ENCODE peak calls at places on chromosome 5, in seven cellular contexts. One of them, this sample, is unnamed. For H3K9me3, the result is how much of the 10 kb centered on the place peaks cover.

GRCh38 chr5:55771175-55771655 is 33.4 kb downstream of the DDX4 start:
- DNase-seq in breast epithelium: no peak
- DNase-seq in pancreas: no peak
- DNase-seq in psoas muscle: no peak
- DNase-seq in testis: no peak
- DNase-seq in tibial nerve: no peak
- DNase-seq in A549: no peak
- DNase-seq in this sample: no peak

GRCh38 chr5:139451878-139452660 is 10.5 kb downstream of the ECSCR start:
- DNase-seq in breast epithelium: no peak
- DNase-seq in pancreas: no peak
- DNase-seq in psoas muscle: no peak
- DNase-seq in testis: no peak
- DNase-seq in tibial nerve: no peak
- DNase-seq in A549: no peak
- DNase-seq in this sample: no peak

GRCh38 chr5:128684951-128685350 is 146.9 kb upstream of the FBN2 start:
- DNase-seq in breast epithelium: no peak
- DNase-seq in pancreas: no peak
- DNase-seq in psoas muscle: no peak
- DNase-seq in testis: no peak
- DNase-seq in tibial nerve: no peak
- DNase-seq in A549: no peak
- DNase-seq in this sample: no peak

GRCh38 chr5:170200876-170201275 is 31.9 kb upstream of the C5orf58 start:
- DNase-seq in breast epithelium: no peak
- DNase-seq in pancreas: no peak
- DNase-seq in psoas muscle: no peak
- DNase-seq in testis: no peak
- DNase-seq in tibial nerve: no peak
- DNase-seq in A549: no peak
- DNase-seq in this sample: no peak

GRCh38 chr5:131986161-131986912 is 25.1 kb downstream of the ACSL6 start:
- DNase-seq in breast epithelium: no peak
- DNase-seq in pancreas: no peak
- DNase-seq in psoas muscle: no peak
- DNase-seq in testis: no peak
- DNase-seq in tibial nerve: no peak
- DNase-seq in A549: no peak
- DNase-seq in this sample: no peak

GRCh38 chr5:2658421-2658820 is 93.1 kb downstream of the IRX2 start:
- DNase-seq in breast epithelium: no peak
- DNase-seq in pancreas: no peak
- DNase-seq in psoas muscle: no peak
- DNase-seq in testis: no peak
- DNase-seq in tibial nerve: no peak
- DNase-seq in A549: no peak
- DNase-seq in this sample: no peak

GRCh38 chr5:53825016-53825415 is 264.6 kb downstream of the NDUFS4 start:
- DNase-seq in breast epithelium: no peak
- DNase-seq in pancreas: no peak
- DNase-seq in psoas muscle: no peak
- DNase-seq in testis: no peak
- DNase-seq in tibial nerve: no peak
- DNase-seq in A549: no peak
- DNase-seq in this sample: no peak

GRCh38 chr5:1536298-1537165 is 12.8 kb upstream of the LPCAT1 start:
- DNase-seq in breast epithelium: peak
- DNase-seq in pancreas: no peak
- DNase-seq in psoas muscle: peak
- DNase-seq in testis: peak
- DNase-seq in tibial nerve: peak
- DNase-seq in A549: no peak
- DNase-seq in this sample: peak

GRCh38 chr5:139655727-139656271 is 7.7 kb downstream of the CXXC5 start:
- DNase-seq in breast epithelium: peak
- DNase-seq in pancreas: peak
- DNase-seq in psoas muscle: peak
- DNase-seq in testis: no peak
- DNase-seq in tibial nerve: no peak
- DNase-seq in A549: peak
- DNase-seq in this sample: no peak

GRCh38 chr5:100130307-100130706 is 404.9 kb upstream of the FAM174A start:
- DNase-seq in breast epithelium: no peak
- DNase-seq in pancreas: no peak
- DNase-seq in psoas muscle: no peak
- DNase-seq in testis: no peak
- DNase-seq in tibial nerve: no peak
- DNase-seq in A549: no peak
- DNase-seq in this sample: no peak

GRCh38 chr5:76849767-76850291 is at the start of gene S100Z:
- DNase-seq in breast epithelium: no peak
- DNase-seq in pancreas: no peak
- DNase-seq in psoas muscle: no peak
- DNase-seq in testis: no peak
- DNase-seq in tibial nerve: no peak
- DNase-seq in A549: no peak
- DNase-seq in this sample: peak

GRCh38 chr5:39650234-39650816 is 225.5 kb upstream of the DAB2 start:
- DNase-seq in breast epithelium: no peak
- DNase-seq in pancreas: no peak
- DNase-seq in psoas muscle: no peak
- DNase-seq in testis: no peak
- DNase-seq in tibial nerve: no peak
- DNase-seq in A549: no peak
- DNase-seq in this sample: no peak

GRCh38 chr5:28896949-28897348 is 1858.6 kb upstream of the CDH9 start:
- DNase-seq in breast epithelium: no peak
- DNase-seq in pancreas: no peak
- DNase-seq in psoas muscle: no peak
- DNase-seq in testis: no peak
- DNase-seq in tibial nerve: no peak
- DNase-seq in A549: peak
- DNase-seq in this sample: no peak

GRCh38 chr5:23523998-23524397 is 16.6 kb downstream of the PRDM9 start:
- DNase-seq in breast epithelium: no peak
- DNase-seq in pancreas: no peak
- DNase-seq in psoas muscle: no peak
- DNase-seq in testis: no peak
- DNase-seq in tibial nerve: no peak
- DNase-seq in A549: no peak
- DNase-seq in this sample: no peak

GRCh38 chr5:53601570-53601969 is 41.1 kb downstream of the NDUFS4 start:
- DNase-seq in breast epithelium: no peak
- DNase-seq in pancreas: no peak
- DNase-seq in psoas muscle: no peak
- DNase-seq in testis: no peak
- DNase-seq in tibial nerve: no peak
- DNase-seq in A549: peak
- DNase-seq in this sample: no peak

GRCh38 chr5:95969646-95970358 is 8.2 kb upstream of the ELL2 start:
- DNase-seq in breast epithelium: no peak
- DNase-seq in pancreas: no peak
- DNase-seq in psoas muscle: no peak
- DNase-seq in testis: no peak
- DNase-seq in tibial nerve: no peak
- DNase-seq in A549: no peak
- DNase-seq in this sample: no peak

GRCh38 chr5:75551471-75551870 is 39.8 kb downstream of the POLK start:
- DNase-seq in breast epithelium: no peak
- DNase-seq in pancreas: no peak
- DNase-seq in psoas muscle: no peak
- DNase-seq in testis: no peak
- DNase-seq in tibial nerve: no peak
- DNase-seq in A549: no peak
- DNase-seq in this sample: no peak

GRCh38 chr5:94544031-94544650 is 74.3 kb downstream of the KIAA0825 start:
- DNase-seq in breast epithelium: no peak
- DNase-seq in pancreas: no peak
- DNase-seq in psoas muscle: no peak
- DNase-seq in testis: no peak
- DNase-seq in tibial nerve: no peak
- DNase-seq in A549: no peak
- DNase-seq in this sample: no peak

GRCh38 chr5:88732862-88733261 is 150.1 kb downstream of the MEF2C start:
- DNase-seq in breast epithelium: no peak
- DNase-seq in pancreas: no peak
- DNase-seq in psoas muscle: no peak
- DNase-seq in testis: no peak
- DNase-seq in tibial nerve: no peak
- DNase-seq in A549: no peak
- DNase-seq in this sample: no peak

GRCh38 chr5:108562205-108562454 is 180.2 kb upstream of the FBXL17 start:
- DNase-seq in breast epithelium: no peak
- DNase-seq in pancreas: no peak
- DNase-seq in psoas muscle: no peak
- DNase-seq in testis: no peak
- DNase-seq in tibial nerve: no peak
- DNase-seq in A549: no peak
- DNase-seq in this sample: no peak

GRCh38 chr5:134451618-134452505 is 40.2 kb upstream of the CDKN2AIPNL start:
- DNase-seq in breast epithelium: no peak
- DNase-seq in pancreas: no peak
- DNase-seq in psoas muscle: peak
- DNase-seq in testis: peak
- DNase-seq in tibial nerve: peak
- DNase-seq in A549: peak
- DNase-seq in this sample: no peak

GRCh38 chr5:68304421-68305052 is 89.0 kb downstream of the PIK3R1 start:
- DNase-seq in breast epithelium: no peak
- DNase-seq in pancreas: no peak
- DNase-seq in psoas muscle: no peak
- DNase-seq in testis: no peak
- DNase-seq in tibial nerve: no peak
- DNase-seq in A549: no peak
- DNase-seq in this sample: no peak

GRCh38 chr5:51988561-51988960 is 605.3 kb downstream of the ISL1 start:
- DNase-seq in breast epithelium: no peak
- DNase-seq in pancreas: no peak
- DNase-seq in psoas muscle: no peak
- DNase-seq in testis: no peak
- DNase-seq in tibial nerve: no peak
- DNase-seq in A549: no peak
- DNase-seq in this sample: no peak

GRCh38 chr5:93924628-93925027 is 183.2 kb upstream of the POU5F2 start:
- DNase-seq in breast epithelium: no peak
- DNase-seq in pancreas: no peak
- DNase-seq in psoas muscle: no peak
- DNase-seq in testis: no peak
- DNase-seq in tibial nerve: no peak
- DNase-seq in A549: no peak
- DNase-seq in this sample: no peak

GRCh38 chr5:175021886-175022285 is 297.5 kb downstream of the MSX2 start:
- DNase-seq in breast epithelium: no peak
- DNase-seq in pancreas: no peak
- DNase-seq in psoas muscle: no peak
- DNase-seq in testis: no peak
- DNase-seq in tibial nerve: no peak
- DNase-seq in A549: no peak
- DNase-seq in this sample: no peak

GRCh38 chr5:123422433-123423277 is 548 bp downstream of the CEP120 start:
- DNase-seq in breast epithelium: no peak
- DNase-seq in pancreas: no peak
- DNase-seq in psoas muscle: no peak
- DNase-seq in testis: peak
- DNase-seq in tibial nerve: peak
- DNase-seq in A549: peak
- DNase-seq in this sample: no peak

GRCh38 chr5:111742595-111742994 is 14.4 kb downstream of the NREP start:
- DNase-seq in breast epithelium: no peak
- DNase-seq in pancreas: no peak
- DNase-seq in psoas muscle: peak
- DNase-seq in testis: peak
- DNase-seq in tibial nerve: no peak
- DNase-seq in A549: no peak
- DNase-seq in this sample: no peak

GRCh38 chr5:118548761-118549160 is 439.6 kb downstream of the DTWD2 start:
- DNase-seq in breast epithelium: no peak
- DNase-seq in pancreas: no peak
- DNase-seq in psoas muscle: no peak
- DNase-seq in testis: no peak
- DNase-seq in tibial nerve: no peak
- DNase-seq in A549: no peak
- DNase-seq in this sample: no peak

GRCh38 chr5:13695076-13695712 is 249.3 kb downstream of the DNAH5 start:
- DNase-seq in breast epithelium: no peak
- DNase-seq in pancreas: no peak
- DNase-seq in psoas muscle: no peak
- DNase-seq in testis: no peak
- DNase-seq in tibial nerve: no peak
- DNase-seq in A549: peak
- DNase-seq in this sample: no peak
- TF ChIP-seq CTCF in breast epithelium: no peak
- TF ChIP-seq CTCF in pancreas: no peak
- TF ChIP-seq CTCF in psoas muscle: no peak
- TF ChIP-seq CTCF in testis: no peak
- TF ChIP-seq CTCF in tibial nerve: no peak
- TF ChIP-seq CTCF in A549: no peak
- TF ChIP-seq CTCF in this sample: no peak

GRCh38 chr5:178981381-178981780 is 13.7 kb downstream of the GRM6 start:
- DNase-seq in breast epithelium: no peak
- DNase-seq in pancreas: no peak
- DNase-seq in psoas muscle: no peak
- DNase-seq in testis: no peak
- DNase-seq in tibial nerve: no peak
- DNase-seq in A549: no peak
- DNase-seq in this sample: no peak
- H3K9me3 ChIP-seq in breast epithelium: half or more
- H3K9me3 ChIP-seq in pancreas: under half
- H3K9me3 ChIP-seq in psoas muscle: under half
- H3K9me3 ChIP-seq in testis: under half
- H3K9me3 ChIP-seq in tibial nerve: under half
- H3K9me3 ChIP-seq in A549: under half
- H3K9me3 ChIP-seq in this sample: under half

DNA sequence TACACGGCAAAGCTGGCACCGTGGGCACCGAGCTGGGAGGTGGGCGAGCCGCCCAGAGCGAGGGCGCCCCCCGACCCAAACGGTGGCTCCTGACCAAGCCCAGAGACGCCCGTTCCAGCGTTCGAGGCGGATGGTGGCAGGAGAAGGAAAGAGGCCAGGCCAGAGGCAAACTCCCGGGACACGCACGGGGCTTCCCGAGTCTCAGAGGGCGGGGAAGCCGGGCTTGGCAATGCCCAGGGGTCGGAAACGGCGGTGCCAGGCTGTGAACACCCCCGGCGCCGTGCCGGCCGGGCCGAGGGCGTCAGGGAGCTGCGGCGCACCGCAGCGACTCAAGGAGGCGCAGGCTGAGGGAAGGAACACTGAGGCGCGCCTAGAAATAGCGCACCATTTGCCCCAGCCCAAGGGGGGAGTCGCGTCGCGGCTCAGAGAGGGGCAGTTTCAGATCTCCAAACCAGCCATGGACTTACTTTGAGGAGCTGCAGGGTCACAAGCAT is 397 bp downstream of the SPRY4 start:
- DNase-seq in breast epithelium: no peak
- DNase-seq in pancreas: peak
- DNase-seq in psoas muscle: peak
- DNase-seq in testis: no peak
- DNase-seq in tibial nerve: no peak
- DNase-seq in A549: no peak
- DNase-seq in this sample: no peak
- H3K27ac ChIP-seq in breast epithelium: peak
- H3K27ac ChIP-seq in pancreas: peak
- H3K27ac ChIP-seq in psoas muscle: peak
- H3K27ac ChIP-seq in testis: peak
- H3K27ac ChIP-seq in tibial nerve: peak
- H3K27ac ChIP-seq in A549: peak
- H3K27ac ChIP-seq in this sample: no peak

GRCh38 chr5:149937610-149938009 is 7.0 kb downstream of the PDE6A start:
- DNase-seq in breast epithelium: no peak
- DNase-seq in pancreas: no peak
- DNase-seq in psoas muscle: no peak
- DNase-seq in testis: no peak
- DNase-seq in tibial nerve: no peak
- DNase-seq in A549: peak
- DNase-seq in this sample: no peak
- TF ChIP-seq CTCF in breast epithelium: no peak
- TF ChIP-seq CTCF in pancreas: no peak
- TF ChIP-seq CTCF in psoas muscle: no peak
- TF ChIP-seq CTCF in testis: no peak
- TF ChIP-seq CTCF in tibial nerve: no peak
- TF ChIP-seq CTCF in A549: no peak
- TF ChIP-seq CTCF in this sample: no peak

This sample was measured in CD4-positive, alpha-beta T cell.